ENCODE peak calls at places on chromosomes 12 and 14, in eight cellular contexts. E is WTC11, L is A549, W is NB4, S is HepG2, G is H1, R is SK-N-SH, N is K562. J is an unnamed sample.

GRCh38 chr12:121795029-121795977 is 1.8 kb upstream of the RHOF start:
- DNase-seq in E (peak; percentile 94), L (peak; percentile 90), W (peak; percentile 95), S (peak; percentile 83), G (peak; percentile 82), R (peak; percentile 86), N (peak; percentile 65), J (peak; percentile 76)

GRCh38 chr14:84375235-84375634 is 1154.7 kb upstream of the FLRT2 start:
- DNase-seq in E (no peak), L (no peak), W (peak; percentile 6), S (no peak), G (no peak), R (no peak), N (no peak), J (no peak)

GRCh38 chr12:20148241-20148640 is 220.1 kb upstream of the PDE3A start:
- DNase-seq in E (no peak), L (no peak), W (no peak), S (no peak), G (no peak), R (no peak), N (no peak), J (no peak)

GRCh38 chr12:56462565-56462964 is 5.8 kb upstream of the SPRYD4 start:
- DNase-seq in E (peak; percentile 33), L (no peak), W (no peak), S (no peak), G (no peak), R (no peak), N (no peak), J (no peak)

GRCh38 chr14:73610692-73611091 is 1.6 kb upstream of the ACOT6 start:
- DNase-seq in E (peak; percentile 16), L (no peak), W (no peak), S (peak; percentile 90), G (no peak), R (no peak), N (peak; percentile 13), J (no peak)

GRCh38 chr12:44847403-44847802 is 28.7 kb downstream of the NELL2 start:
- DNase-seq in E (no peak), L (no peak), W (no peak), S (no peak), G (no peak), R (no peak), N (no peak), J (no peak)

GRCh38 chr12:45282411-45282810 is 66.5 kb downstream of the ANO6 start:
- DNase-seq in E (no peak), L (no peak), W (no peak), S (no peak), G (no peak), R (no peak), N (no peak), J (no peak)

GRCh38 chr14:70188608-70189540 is at the start of gene SLC8A3:
- DNase-seq in E (peak; percentile 59), L (peak; percentile 40), W (no peak), S (no peak), G (no peak), R (peak; percentile 85), N (no peak), J (no peak)

GRCh38 chr12:91264178-91264577 is 81.6 kb upstream of the DCN start:
- DNase-seq in E (no peak), L (no peak), W (no peak), S (no peak), G (no peak), R (no peak), N (no peak), J (no peak)

GRCh38 chr12:57477710-57478681 is 1.7 kb downstream of the ARHGAP9 start:
- DNase-seq in E (no peak), L (no peak), W (peak; percentile 82), S (no peak), G (no peak), R (no peak), N (peak; percentile 49), J (no peak)

GRCh38 chr12:69519871-69520270 is 49.7 kb downstream of the FRS2 start:
- DNase-seq in E (no peak), L (no peak), W (no peak), S (no peak), G (no peak), R (no peak), N (no peak), J (no peak)

GRCh38 chr14:102804858-102805257 is 27.6 kb downstream of the TRAF3 start:
- DNase-seq in E (no peak), L (no peak), W (no peak), S (no peak), G (no peak), R (no peak), N (no peak), J (no peak)

GRCh38 chr12:44889162-44889561 is 13.0 kb upstream of the NELL2 start:
- DNase-seq in E (no peak), L (no peak), W (no peak), S (no peak), G (no peak), R (no peak), N (peak; percentile 51), J (no peak)

GRCh38 chr12:51814311-51815088 is 34.0 kb downstream of the FIGNL2 start:
- DNase-seq in E (peak; percentile 76), L (peak; percentile 82), W (peak; percentile 59), S (peak; percentile 62), G (no peak), R (peak; percentile 95), N (peak; percentile 57), J (no peak)

GRCh38 chr12:58310368-58310767 is 369.0 kb downstream of the ATP23 start:
- DNase-seq in E (no peak), L (peak; percentile 72), W (no peak), S (no peak), G (no peak), R (no peak), N (no peak), J (no peak)

GRCh38 chr12:54398218-54398617 is 13.7 kb upstream of the ZNF385A start:
- DNase-seq in E (no peak), L (no peak), W (no peak), S (no peak), G (no peak), R (no peak), N (no peak), J (no peak)

GRCh38 chr14:32560213-32560857 is 231.2 kb downstream of the AKAP6 start:
- DNase-seq in E (peak; percentile 51), L (peak; percentile 80), W (peak; percentile 63), S (peak; percentile 82), G (no peak), R (peak; percentile 59), N (peak; percentile 43), J (peak; percentile 54)

GRCh38 chr12:93780115-93780641 is 103.0 kb downstream of the CRADD start:
- DNase-seq in E (no peak), L (no peak), W (no peak), S (no peak), G (no peak), R (no peak), N (no peak), J (no peak)

GRCh38 chr12:3655331-3655900 is 97.5 kb downstream of the CRACR2A start:
- DNase-seq in E (peak; percentile 69), L (peak; percentile 19), W (peak; percentile 22), S (peak; percentile 12), G (peak; percentile 27), R (peak; percentile 58), N (peak; percentile 8), J (no peak)

GRCh38 chr12:106267535-106267934 is 19.7 kb upstream of the CKAP4 start:
- DNase-seq in E (no peak), L (no peak), W (no peak), S (no peak), G (no peak), R (no peak), N (no peak), J (no peak)

GRCh38 chr14:43647302-43647701 is 859.8 kb downstream of the FSCB start:
- DNase-seq in E (peak; percentile 54), L (peak; percentile 4), W (peak; percentile 27), S (peak; percentile 23), G (peak; percentile 7), R (no peak), N (no peak), J (no peak)

GRCh38 chr12:11949738-11950403 is 120.9 kb upstream of the BCL2L14 start:
- DNase-seq in E (no peak), L (no peak), W (no peak), S (no peak), G (no peak), R (no peak), N (no peak), J (no peak)

DNA sequence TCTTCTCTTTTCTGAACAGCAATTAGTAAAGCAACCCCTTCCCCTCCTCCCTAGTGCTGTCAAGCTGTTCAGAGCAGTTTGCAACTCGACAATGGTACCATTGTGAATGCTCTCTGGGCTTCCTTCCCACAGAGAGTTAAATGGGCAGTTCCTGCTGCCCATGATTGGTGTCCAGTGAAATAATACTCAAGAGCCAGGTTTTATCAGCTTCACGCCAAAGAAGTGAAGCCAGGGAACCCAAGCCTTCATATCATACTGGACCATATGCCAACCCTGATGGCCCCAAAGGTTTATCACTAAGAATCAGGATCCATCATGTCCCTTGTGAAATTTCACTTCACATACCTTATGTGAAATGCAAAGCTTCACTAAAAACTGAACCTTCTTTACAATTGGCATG is 24.7 kb downstream of the INSM2 start:
- DNase-seq in E (no peak), L (no peak), W (no peak), S (no peak), G (no peak), R (no peak), N (no peak), J (no peak)
- TF ChIP-seq MAX in E (no peak), L (no peak), W (no peak), S (no peak), G (no peak), R (no peak), N (no peak), J (no peak)

DNA sequence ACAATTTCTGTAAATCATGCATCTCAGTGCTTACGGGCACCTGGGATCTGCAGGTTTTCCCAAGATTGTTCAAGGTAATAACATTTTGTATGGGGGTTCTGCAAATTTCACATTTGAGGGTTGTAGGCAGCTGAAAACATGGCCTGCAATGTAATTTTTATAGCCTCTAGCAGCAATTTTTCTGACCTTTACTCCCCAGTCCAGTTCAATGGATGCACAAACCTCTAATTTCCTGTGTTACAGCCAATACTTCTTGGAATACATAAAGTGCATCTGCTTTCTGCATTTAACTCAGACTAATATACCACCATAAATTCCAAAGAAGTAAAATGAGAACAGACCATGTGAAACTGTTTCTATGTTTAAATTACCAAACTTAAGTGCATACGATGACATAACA is 51.0 kb upstream of the RERGL start:
- DNase-seq in E (no peak), L (no peak), W (no peak), S (no peak), G (no peak), R (no peak), N (no peak), J (no peak)
- TF ChIP-seq MAX in E (no peak), L (no peak), W (no peak), S (no peak), G (no peak), R (no peak), N (no peak), J (no peak)

GRCh38 chr14:89000007-89000942 is 175.8 kb downstream of the TTC8 start:
- DNase-seq in E (peak; percentile 19), L (peak; percentile 96), W (peak; percentile 94), S (peak; percentile 29), G (no peak), R (no peak), N (peak; percentile 53), J (peak; percentile 53)
- TF ChIP-seq MAX in E (no peak), L (peak; percentile 84), W (peak; percentile 47), S (no peak), G (no peak), R (no peak), N (no peak), J (no peak)

GRCh38 chr14:64364907-64365306 is 23.2 kb upstream of the MTHFD1 start:
- DNase-seq in E (no peak), L (no peak), W (no peak), S (no peak), G (no peak), R (no peak), N (no peak), J (no peak)

GRCh38 chr14:64363265-64363840 is 24.8 kb upstream of the MTHFD1 start:
- DNase-seq in E (no peak), L (no peak), W (no peak), S (no peak), G (no peak), R (no peak), N (no peak), J (no peak)
- TF ChIP-seq MAX in E (no peak), L (no peak), W (no peak), S (no peak), G (no peak), R (no peak), N (no peak), J (no peak)